ENCODE peak calls at places on chromosomes 6 and 20, in six cellular contexts. E, R, Z, J, X and O are unnamed samples.

GRCh38 chr20:47679462-47679861 is 105.8 kb downstream of the SULF2 start:
- DNase-seq in E (no peak), R (no peak), Z (no peak), J (no peak), X (no peak), O (no peak)

GRCh38 chr6:142279350-142280180 is 22.2 kb upstream of the ADGRG6 start:
- DNase-seq in E (peak), R (no peak), Z (peak), J (peak), X (no peak), O (no peak)

GRCh38 chr20:45047581-45048119 is 53.3 kb downstream of the KCNS1 start:
- DNase-seq in E (no peak), R (no peak), Z (no peak), J (no peak), X (no peak), O (no peak)

GRCh38 chr6:20919677-20920385 is 385.6 kb downstream of the CDKAL1 start:
- DNase-seq in E (peak), R (no peak), Z (no peak), J (no peak), X (no peak), O (no peak)

GRCh38 chr20:62707981-62708521 is 585 bp upstream of the NTSR1 start:
- DNase-seq in E (no peak), R (no peak), Z (no peak), J (no peak), X (no peak), O (peak)

GRCh38 chr6:3427740-3428085 is 29.1 kb downstream of the SLC22A23 start:
- DNase-seq in E (no peak), R (no peak), Z (no peak), J (no peak), X (no peak), O (no peak)

GRCh38 chr6:127186889-127187288 is 68.4 kb downstream of the RSPO3 start:
- DNase-seq in E (no peak), R (no peak), Z (no peak), J (peak), X (no peak), O (peak)

GRCh38 chr20:855466-856360 is 22.2 kb downstream of the FAM110A start:
- DNase-seq in E (no peak), R (no peak), Z (no peak), J (peak), X (no peak), O (no peak)

GRCh38 chr20:23550227-23550626 is 18.1 kb downstream of the CST9L start:
- DNase-seq in E (no peak), R (no peak), Z (no peak), J (no peak), X (no peak), O (no peak)

GRCh38 chr6:148455674-148456559 is 113.3 kb downstream of the SASH1 start:
- DNase-seq in E (no peak), R (no peak), Z (no peak), J (no peak), X (no peak), O (no peak)

GRCh38 chr6:2448826-2449571 is 203.6 kb upstream of the GMDS start:
- DNase-seq in E (peak), R (peak), Z (peak), J (peak), X (no peak), O (peak)

GRCh38 chr20:45407067-45407745 is 883 bp upstream of the DBNDD2 start:
- DNase-seq in E (no peak), R (peak), Z (peak), J (no peak), X (no peak), O (peak)

GRCh38 chr20:38337561-38338140 is 8.6 kb upstream of the LBP start:
- DNase-seq in E (no peak), R (peak), Z (peak), J (peak), X (peak), O (peak)

GRCh38 chr20:49880177-49880576 is 35.2 kb downstream of the SPATA2 start:
- DNase-seq in E (peak), R (no peak), Z (no peak), J (no peak), X (no peak), O (no peak)

GRCh38 chr6:122714059-122714458 is 65.5 kb upstream of the FABP7 start:
- DNase-seq in E (no peak), R (no peak), Z (no peak), J (no peak), X (no peak), O (no peak)

GRCh38 chr6:111841822-111842221 is 31.4 kb downstream of the FYN start:
- DNase-seq in E (peak), R (no peak), Z (no peak), J (no peak), X (no peak), O (no peak)

GRCh38 chr20:31718952-31719643 is 3.6 kb downstream of the BCL2L1 start:
- DNase-seq in E (no peak), R (no peak), Z (no peak), J (peak), X (no peak), O (no peak)

GRCh38 chr6:139981066-139981624 is 606.7 kb upstream of the CITED2 start:
- DNase-seq in E (no peak), R (no peak), Z (peak), J (no peak), X (no peak), O (no peak)

GRCh38 chr20:46308258-46309157 is at the start of gene CDH22:
- DNase-seq in E (peak), R (peak), Z (peak), J (no peak), X (no peak), O (peak)

GRCh38 chr6:32086661-32087573 is 22.2 kb downstream of the TNXB start:
- DNase-seq in E (peak), R (no peak), Z (peak), J (no peak), X (no peak), O (no peak)

GRCh38 chr6:44109212-44109611 is 18.0 kb downstream of the MRPL14 start:
- DNase-seq in E (no peak), R (no peak), Z (no peak), J (no peak), X (no peak), O (no peak)

GRCh38 chr6:157561929-157562810 is 181.2 kb downstream of the ZDHHC14 start:
- DNase-seq in E (no peak), R (no peak), Z (no peak), J (no peak), X (no peak), O (no peak)

GRCh38 chr6:25899123-25899522 is 25.1 kb upstream of the SLC17A3 start:
- DNase-seq in E (no peak), R (peak), Z (no peak), J (peak), X (no peak), O (no peak)

GRCh38 chr20:57837208-57838035 is 127.6 kb upstream of the PMEPA1 start:
- DNase-seq in E (no peak), R (no peak), Z (no peak), J (no peak), X (no peak), O (peak)

GRCh38 chr20:20096421-20096820 is 44.1 kb downstream of the CFAP61 start:
- DNase-seq in E (no peak), R (no peak), Z (no peak), J (no peak), X (no peak), O (no peak)

GRCh38 chr6:116446399-116446798 is 14.8 kb upstream of the CALHM6 start:
- DNase-seq in E (no peak), R (no peak), Z (peak), J (no peak), X (no peak), O (no peak)

GRCh38 chr6:109966299-109966698 is 11.8 kb upstream of the GPR6 start:
- DNase-seq in E (no peak), R (no peak), Z (no peak), J (no peak), X (no peak), O (no peak)

GRCh38 chr6:106750146-106750900 is 120.9 kb downstream of the QRSL1 start:
- DNase-seq in E (no peak), R (no peak), Z (no peak), J (no peak), X (no peak), O (no peak)

GRCh38 chr20:13443690-13444089 is 195.0 kb downstream of the TASP1 start:
- DNase-seq in E (no peak), R (no peak), Z (no peak), J (no peak), X (no peak), O (no peak)

GRCh38 chr6:151652338-151652737 is 155.1 kb upstream of the ESR1 start:
- DNase-seq in E (no peak), R (no peak), Z (no peak), J (no peak), X (no peak), O (no peak)

GRCh38 chr20:32612831-32613595 is 27.9 kb upstream of the NOL4L start:
- DNase-seq in E (no peak), R (no peak), Z (no peak), J (no peak), X (no peak), O (no peak)

GRCh38 chr6:151052021-151052646 is 186.6 kb downstream of the MTHFD1L start:
- DNase-seq in E (no peak), R (no peak), Z (no peak), J (no peak), X (no peak), O (no peak)

GRCh38 chr6:68635706-68636513 is 828 bp downstream of the ADGRB3 start:
- DNase-seq in E (no peak), R (peak), Z (peak), J (no peak), X (no peak), O (peak)

GRCh38 chr6:49202923-49203322 is 260.1 kb downstream of the MMUT start:
- DNase-seq in E (no peak), R (no peak), Z (peak), J (no peak), X (no peak), O (no peak)

GRCh38 chr6:119076966-119077642 is 1.4 kb downstream of the FAM184A start:
- DNase-seq in E (no peak), R (no peak), Z (no peak), J (no peak), X (no peak), O (no peak)

GRCh38 chr20:43248341-43248740 is 58.6 kb upstream of the PTPRT start:
- DNase-seq in E (no peak), R (no peak), Z (no peak), J (no peak), X (no peak), O (no peak)

GRCh38 chr6:65638047-65638831 is 68.8 kb downstream of the EYS start:
- DNase-seq in E (no peak), R (peak), Z (no peak), J (peak), X (no peak), O (peak)

GRCh38 chr6:157268396-157268795 is 54.9 kb downstream of the TMEM242 start:
- DNase-seq in E (no peak), R (no peak), Z (no peak), J (no peak), X (no peak), O (peak)

GRCh38 chr20:3818155-3819151 is 1.9 kb upstream of the AP5S1 start:
- DNase-seq in E (peak), R (no peak), Z (peak), J (peak), X (no peak), O (peak)

GRCh38 chr20:40694246-40694645 is 5.2 kb upstream of the MAFB start:
- DNase-seq in E (no peak), R (no peak), Z (no peak), J (no peak), X (no peak), O (no peak)
- H3K14ac ChIP-seq in E (no peak), R (no peak), Z (no peak), J (no peak), X (no peak), O (no peak)

GRCh38 chr6:160930547-160931377 is 60.8 kb upstream of the MAP3K4 start:
- DNase-seq in E (peak), R (peak), Z (peak), J (peak), X (no peak), O (peak)
- H3K14ac ChIP-seq in E (no peak), R (peak), Z (no peak), J (peak), X (no peak), O (no peak)

GRCh38 chr6:165978482-165978881 is 189.2 kb downstream of the TBXT start:
- DNase-seq in E (no peak), R (no peak), Z (no peak), J (no peak), X (no peak), O (no peak)
- H3K14ac ChIP-seq in E (no peak), R (no peak), Z (no peak), J (no peak), X (no peak), O (no peak)

GRCh38 chr6:37017606-37018005 is 12.2 kb downstream of the FGD2 start:
- DNase-seq in E (no peak), R (no peak), Z (no peak), J (no peak), X (no peak), O (no peak)

GRCh38 chr6:37018152-37019064 is 13.0 kb downstream of the FGD2 start:
- DNase-seq in E (peak), R (peak), Z (peak), J (peak), X (peak), O (peak)

GRCh38 chr6:37019065-37019450 is 13.6 kb downstream of the FGD2 start:
- DNase-seq in E (no peak), R (no peak), Z (no peak), J (no peak), X (no peak), O (no peak)

GRCh38 chr6:37015532-37015931 is 10.1 kb downstream of the FGD2 start:
- DNase-seq in E (no peak), R (no peak), Z (no peak), J (no peak), X (no peak), O (no peak)

DNA sequence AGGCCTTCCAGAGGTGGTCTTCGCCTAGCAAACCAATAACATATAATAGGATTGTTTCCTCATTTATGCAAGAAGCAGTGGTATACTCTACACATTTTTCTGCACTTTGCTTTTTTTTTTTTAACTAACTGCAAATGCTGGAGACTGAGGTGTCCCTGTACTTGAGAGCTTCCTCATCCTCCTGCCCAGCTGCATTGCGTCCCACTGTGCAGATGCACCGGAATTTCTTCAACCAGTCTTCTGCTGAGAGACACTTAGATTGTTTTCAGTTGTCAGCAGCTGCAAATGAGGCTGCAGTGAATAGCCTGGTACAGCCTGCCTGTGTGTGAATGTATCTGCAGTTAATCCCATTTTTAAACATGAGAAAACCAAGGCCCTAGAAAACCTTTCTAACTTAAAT is 11.5 kb downstream of the FGD2 start:
- DNase-seq in E (no peak), R (no peak), Z (no peak), J (no peak), X (no peak), O (no peak)
- H3K14ac ChIP-seq in E (no peak), R (no peak), Z (no peak), J (no peak), X (no peak), O (no peak)

GRCh38 chr6:134293659-134294161 is 24.2 kb downstream of the SGK1 start:
- DNase-seq in E (no peak), R (no peak), Z (peak), J (peak), X (no peak), O (no peak)

GRCh38 chr6:134288538-134289203 is 29.2 kb downstream of the SGK1 start:
- DNase-seq in E (peak), R (no peak), Z (peak), J (peak), X (no peak), O (no peak)

GRCh38 chr6:134287863-134288537 is 29.9 kb downstream of the SGK1 start:
- DNase-seq in E (peak), R (no peak), Z (peak), J (peak), X (no peak), O (no peak)

GRCh38 chr6:134289204-134289575 is 28.7 kb downstream of the SGK1 start:
- DNase-seq in E (peak), R (no peak), Z (no peak), J (no peak), X (no peak), O (no peak)

GRCh38 chr6:134291156-134291555 is 26.8 kb downstream of the SGK1 start:
- DNase-seq in E (no peak), R (no peak), Z (no peak), J (no peak), X (no peak), O (no peak)
- H3K14ac ChIP-seq in E (no peak), R (no peak), Z (no peak), J (no peak), X (no peak), O (no peak)

DNA sequence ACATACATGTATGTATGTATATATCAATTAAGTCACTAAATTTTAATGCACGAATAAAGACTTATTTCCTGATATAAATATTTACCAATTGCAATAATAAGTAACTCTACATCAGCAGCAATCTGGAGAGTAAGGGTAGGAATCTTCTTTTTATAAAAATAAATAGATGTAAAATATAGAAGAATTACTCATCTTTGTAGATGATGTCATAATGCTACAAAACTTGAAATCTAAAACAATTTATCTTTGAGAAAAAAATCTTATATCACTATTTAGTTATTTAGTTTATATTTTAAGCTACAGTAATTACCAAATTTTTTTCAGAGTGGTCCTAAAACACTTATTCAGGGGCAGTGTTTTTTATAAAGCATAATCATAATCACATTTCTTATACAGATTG is 351.7 kb downstream of the RIMS1 start:
- DNase-seq in E (peak), R (no peak), Z (no peak), J (no peak), X (no peak), O (no peak)
- H3K14ac ChIP-seq in E (no peak), R (no peak), Z (no peak), J (no peak), X (no peak), O (no peak)